ENCODE peak calls at places on chromosomes 13 and 19, in four cellular contexts. I is epithelial cell of esophagus, W is AG04450, S is left lung. R is an unnamed sample.

GRCh38 chr13:40228486-40228885 is 438.0 kb downstream of the FOXO1 start:
- DNase-seq in I (no peak), W (no peak), S (no peak), R (no peak)

GRCh38 chr13:93740334-93740733 is 513.7 kb downstream of the GPC6 start:
- DNase-seq in I (no peak), W (no peak), S (no peak), R (no peak)

GRCh38 chr13:96511587-96511986 is 421.7 kb downstream of the HS6ST3 start:
- DNase-seq in I (peak), W (no peak), S (no peak), R (no peak)

GRCh38 chr19:2633693-2634075 is 68.8 kb downstream of the GNG7 start:
- DNase-seq in I (no peak), W (no peak), S (no peak), R (no peak)

GRCh38 chr13:97226788-97227627 is 4.9 kb downstream of the MBNL2 start:
- DNase-seq in I (no peak), W (no peak), S (no peak), R (no peak)

GRCh38 chr13:110628477-110628793 is 13.1 kb downstream of the NAXD start:
- DNase-seq in I (peak), W (no peak), S (no peak), R (no peak)

GRCh38 chr19:2376784-2377519 is 16.9 kb downstream of the TMPRSS9 start:
- DNase-seq in I (no peak), W (no peak), S (no peak), R (no peak)

GRCh38 chr13:113927661-113928581 is 46.0 kb downstream of the C13orf46 start:
- DNase-seq in I (peak), W (peak), S (no peak), R (peak)

GRCh38 chr19:49182848-49183375 is 25.3 kb downstream of the TRPM4 start:
- DNase-seq in I (no peak), W (no peak), S (no peak), R (no peak)

GRCh38 chr19:58332697-58333096 is 5.9 kb downstream of the ZSCAN22 start:
- DNase-seq in I (no peak), W (no peak), S (no peak), R (no peak)

GRCh38 chr13:112213467-112214245 is 146.7 kb downstream of the SOX1 start:
- DNase-seq in I (no peak), W (no peak), S (no peak), R (no peak)

GRCh38 chr13:40388617-40389016 is 277.8 kb downstream of the FOXO1 start:
- DNase-seq in I (no peak), W (no peak), S (peak), R (no peak)

GRCh38 chr13:27599845-27600553 is 20.3 kb downstream of the LNX2 start:
- DNase-seq in I (peak), W (no peak), S (no peak), R (no peak)

GRCh38 chr19:29188289-29188688 is 24.7 kb downstream of the UQCRFS1 start:
- DNase-seq in I (no peak), W (no peak), S (no peak), R (no peak)

GRCh38 chr19:31532034-31532433 is 182.8 kb upstream of the TSHZ3 start:
- DNase-seq in I (no peak), W (no peak), S (no peak), R (no peak)

GRCh38 chr13:64553411-64554129 is 2676.6 kb downstream of the PCDH9 start:
- DNase-seq in I (peak), W (peak), S (no peak), R (no peak)

GRCh38 chr19:1084024-1084868 is 10.9 kb downstream of the POLR2E start:
- DNase-seq in I (no peak), W (no peak), S (no peak), R (no peak)

GRCh38 chr13:60019119-60019993 is 144.4 kb downstream of the DIAPH3 start:
- DNase-seq in I (peak), W (no peak), S (no peak), R (no peak)

GRCh38 chr19:34926685-34927375 is at the start of gene ZNF30:
- DNase-seq in I (peak), W (peak), S (peak), R (peak)

GRCh38 chr19:49954933-49955332 is 6.0 kb downstream of the SIGLEC11 start:
- DNase-seq in I (no peak), W (no peak), S (no peak), R (peak)

GRCh38 chr13:62512194-62513141 is 1096.8 kb upstream of the PCDH20 start:
- DNase-seq in I (peak), W (peak), S (no peak), R (peak)

GRCh38 chr19:51637362-51637978 is 7.3 kb upstream of the SIGLEC5 start:
- DNase-seq in I (no peak), W (no peak), S (no peak), R (no peak)

GRCh38 chr19:47663911-47664771 is 49.1 kb upstream of the EHD2 start:
- DNase-seq in I (peak), W (peak), S (peak), R (peak)

GRCh38 chr13:22287343-22287922 is 616.6 kb downstream of the FGF9 start:
- DNase-seq in I (no peak), W (no peak), S (no peak), R (no peak)

GRCh38 chr19:54299126-54299498 is 13.9 kb downstream of the LILRA5 start:
- DNase-seq in I (no peak), W (no peak), S (no peak), R (no peak)

GRCh38 chr19:15869109-15869555 is 28.7 kb downstream of the CYP4F2 start:
- DNase-seq in I (peak), W (no peak), S (no peak), R (no peak)

GRCh38 chr13:113616991-113617749 is 32.6 kb downstream of the TFDP1 start:
- DNase-seq in I (peak), W (no peak), S (no peak), R (peak)

GRCh38 chr13:20873348-20873747 is 29.2 kb downstream of the XPO4 start:
- DNase-seq in I (peak), W (no peak), S (no peak), R (no peak)

GRCh38 chr19:42356686-42357085 is 31.3 kb downstream of the MEGF8 start:
- DNase-seq in I (no peak), W (no peak), S (no peak), R (no peak)

GRCh38 chr19:1650627-1651009 is 1.8 kb downstream of the TCF3 start:
- DNase-seq in I (no peak), W (no peak), S (no peak), R (no peak)

GRCh38 chr13:59112375-59112774 is 1051.4 kb downstream of the DIAPH3 start:
- DNase-seq in I (peak), W (peak), S (no peak), R (no peak)

GRCh38 chr19:46201413-46202310 is 27.9 kb upstream of the IGFL1 start:
- DNase-seq in I (peak), W (no peak), S (no peak), R (no peak)

GRCh38 chr13:79541426-79542049 is 60.6 kb downstream of the NDFIP2 start:
- DNase-seq in I (peak), W (peak), S (no peak), R (no peak)

GRCh38 chr13:72424059-72424458 is 303.4 kb downstream of the MZT1 start:
- DNase-seq in I (no peak), W (no peak), S (no peak), R (no peak)
- TF ChIP-seq CTCF in I (no peak), W (no peak), S (no peak), R (no peak)

GRCh38 chr19:17235618-17236413 is 9.8 kb downstream of the OCEL1 start:
- DNase-seq in I (peak), W (peak), S (peak), R (no peak)
- TF ChIP-seq CTCF in I (peak), W (peak), S (peak), R (peak)

DNA sequence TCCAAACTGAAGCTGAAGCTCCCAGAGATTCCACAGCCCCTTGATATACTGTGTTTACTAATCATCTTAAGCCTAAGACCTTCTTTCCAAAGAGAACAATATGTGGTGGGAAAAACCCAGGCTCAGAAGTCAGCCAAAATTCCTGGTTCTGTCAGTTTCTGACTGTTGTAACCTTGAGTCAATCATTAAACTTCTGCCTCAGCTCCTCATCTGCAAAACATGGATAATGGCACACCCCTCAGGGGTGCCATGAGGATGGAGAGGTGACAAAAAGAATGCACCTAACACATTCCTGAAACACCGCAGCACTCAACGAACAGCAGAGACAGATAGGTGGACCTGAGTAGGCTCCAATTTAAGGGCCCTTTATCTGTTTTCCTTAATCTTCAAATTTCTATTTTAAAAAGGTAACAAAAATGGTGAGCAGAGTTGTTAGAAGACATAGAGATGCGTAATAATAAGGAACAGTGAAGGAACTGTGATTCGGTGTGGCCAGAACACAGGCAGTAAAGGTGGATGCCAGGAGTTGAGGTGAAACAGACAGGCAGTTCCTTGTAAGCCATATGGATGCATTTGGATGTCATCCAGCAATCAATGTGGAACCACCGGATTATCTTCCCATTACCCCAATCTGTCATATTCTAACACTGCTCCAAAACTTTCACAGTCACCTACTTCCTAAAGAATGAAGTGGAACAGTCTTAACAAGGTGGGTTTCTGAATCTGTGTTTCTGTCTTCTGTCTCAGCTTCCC is 56.6 kb upstream of the DOCK9 start:
- DNase-seq in I (no peak), W (no peak), S (no peak), R (no peak)
- TF ChIP-seq CTCF in I (no peak), W (no peak), S (no peak), R (no peak)

GRCh38 chr13:41751277-41751676 is 209.6 kb downstream of the VWA8 start:
- DNase-seq in I (no peak), W (no peak), S (peak), R (no peak)
- TF ChIP-seq CTCF in I (no peak), W (no peak), S (no peak), R (no peak)

DNA sequence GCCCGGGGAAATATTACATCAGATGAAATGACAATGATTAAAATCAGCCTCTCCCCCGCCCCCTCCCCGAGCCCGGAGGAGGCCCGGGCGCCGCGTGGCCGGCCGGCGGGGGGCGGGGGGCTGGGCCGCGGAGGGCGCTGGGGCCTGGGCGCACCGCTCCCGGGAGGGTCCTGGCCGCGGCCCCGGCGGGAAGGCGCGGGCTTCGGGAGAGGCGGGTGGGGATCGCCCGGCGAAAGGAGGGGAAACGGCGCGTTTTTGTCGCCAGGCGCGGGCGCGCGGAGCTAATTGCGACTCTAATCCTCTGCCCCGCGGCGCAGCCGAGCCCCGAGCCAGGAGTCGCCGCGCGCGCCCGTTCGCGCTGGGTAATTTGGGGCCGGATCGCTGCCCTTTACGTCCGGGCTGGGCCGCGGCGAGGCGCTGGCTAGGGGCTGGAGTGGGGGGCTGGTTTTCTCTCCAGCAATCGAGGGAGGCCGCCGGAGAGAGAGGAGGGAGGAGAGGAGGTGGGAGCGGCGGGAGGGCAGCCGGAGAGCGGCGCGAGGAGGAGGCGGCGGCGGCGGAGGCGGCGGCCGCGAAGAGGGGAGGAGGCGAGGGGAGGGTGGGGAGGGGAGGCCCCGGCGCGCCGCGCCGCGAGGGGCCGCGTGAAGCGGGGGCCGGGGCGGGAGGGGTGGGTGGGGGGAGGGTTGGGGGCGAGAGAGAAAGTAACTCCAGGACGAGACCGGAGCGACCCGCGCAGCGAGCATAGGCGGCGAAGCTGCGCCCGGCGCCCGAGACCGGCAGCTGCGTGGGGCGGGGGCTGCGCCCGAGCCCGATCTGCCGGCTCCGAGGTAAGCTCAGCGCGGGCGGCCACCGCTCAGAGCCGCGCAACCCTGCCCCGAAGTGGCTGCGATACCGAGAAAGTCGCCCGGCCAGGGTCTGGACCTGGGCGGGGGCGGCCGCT is at the start of gene KCTD15:
- DNase-seq in I (peak), W (no peak), S (no peak), R (no peak)
- TF ChIP-seq CTCF in I (no peak), W (no peak), S (no peak), R (no peak)

GRCh38 chr13:29454931-29455481 is 140.5 kb downstream of the SLC7A1 start:
- DNase-seq in I (peak), W (no peak), S (no peak), R (no peak)
- TF ChIP-seq CTCF in I (peak), W (peak), S (no peak), R (peak)

GRCh38 chr19:4977299-4978174 is 8.6 kb downstream of the KDM4B start:
- DNase-seq in I (peak), W (peak), S (no peak), R (no peak)
- TF ChIP-seq CTCF in I (no peak), W (no peak), S (no peak), R (no peak)

GRCh38 chr13:101919541-101920306 is 467.2 kb downstream of the ITGBL1 start:
- DNase-seq in I (peak), W (no peak), S (peak), R (no peak)
- TF ChIP-seq CTCF in I (no peak), W (no peak), S (no peak), R (peak)

DNA sequence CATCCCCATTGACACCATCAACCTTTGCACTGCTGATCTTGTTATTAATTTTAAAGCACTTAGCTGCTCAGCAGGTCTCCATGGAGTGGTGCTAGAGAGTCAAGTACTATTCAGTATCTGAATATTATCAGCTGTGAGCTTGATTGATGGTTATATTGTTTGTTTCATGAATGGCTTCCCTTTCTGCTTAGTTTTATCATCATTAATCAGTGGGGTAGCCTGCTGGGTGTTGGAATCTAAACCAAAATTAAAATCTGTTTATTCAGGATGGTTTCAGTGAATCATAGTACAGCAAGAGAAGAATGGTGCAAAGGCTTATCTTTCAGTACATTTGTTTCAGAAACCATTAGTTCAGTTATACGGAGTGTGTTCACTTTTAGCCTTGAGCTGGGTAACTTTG is 42.5 kb upstream of the SCEL start:
- DNase-seq in I (peak), W (no peak), S (no peak), R (no peak)
- TF ChIP-seq CTCF in I (peak), W (peak), S (peak), R (peak)

R was measured in chondrocyte.